ENCODE peak calls at places on chromosomes 3 and 15, in five cellular contexts. D is heart left ventricle, C is Peyer's patch, U is HCT116, E is HepG2. Y is an unnamed sample.

GRCh38 chr15:65089206-65089824 is 12.8 kb downstream of the KBTBD13 start:
- DNase-seq in D (no peak), C (no peak), U (no peak), E (peak), Y (peak)

GRCh38 chr3:149339931-149340309 is 6.5 kb upstream of the TM4SF18 start:
- DNase-seq in D (peak), C (no peak), U (peak), E (peak), Y (peak)

GRCh38 chr3:27533718-27534578 is 49.8 kb upstream of the SLC4A7 start:
- DNase-seq in D (peak), C (no peak), U (peak), E (peak), Y (peak)

GRCh38 chr3:59300727-59301134 is 250.9 kb upstream of the CFAP20DC start:
- DNase-seq in D (no peak), C (no peak), U (no peak), E (no peak), Y (no peak)

GRCh38 chr3:10192953-10193691 is 28.4 kb downstream of the IRAK2 start:
- DNase-seq in D (no peak), C (no peak), U (no peak), E (peak), Y (peak)

GRCh38 chr3:29291262-29291981 is 10.6 kb downstream of the RBMS3 start:
- DNase-seq in D (no peak), C (no peak), U (no peak), E (peak), Y (no peak)

GRCh38 chr15:69729167-69729748 is 276.6 kb downstream of the RPLP1 start:
- DNase-seq in D (peak), C (peak), U (peak), E (no peak), Y (peak)

GRCh38 chr15:77035999-77036471 is 34.9 kb downstream of the TSPAN3 start:
- DNase-seq in D (no peak), C (peak), U (no peak), E (no peak), Y (no peak)

GRCh38 chr15:62063851-62064635 is 2.7 kb upstream of the C2CD4A start:
- DNase-seq in D (no peak), C (no peak), U (no peak), E (no peak), Y (no peak)

GRCh38 chr15:96342143-96342466 is 11.6 kb downstream of the NR2F2 start:
- DNase-seq in D (no peak), C (no peak), U (no peak), E (no peak), Y (no peak)

GRCh38 chr15:95626501-95627361 is 703.8 kb upstream of the NR2F2 start:
- DNase-seq in D (no peak), C (no peak), U (no peak), E (no peak), Y (no peak)

GRCh38 chr3:172516318-172517214 is 6.7 kb downstream of the TNFSF10 start:
- DNase-seq in D (peak), C (peak), U (no peak), E (no peak), Y (peak)

GRCh38 chr15:41930221-41930866 is 36.5 kb upstream of the SPTBN5 start:
- DNase-seq in D (no peak), C (peak), U (peak), E (peak), Y (peak)

DNA sequence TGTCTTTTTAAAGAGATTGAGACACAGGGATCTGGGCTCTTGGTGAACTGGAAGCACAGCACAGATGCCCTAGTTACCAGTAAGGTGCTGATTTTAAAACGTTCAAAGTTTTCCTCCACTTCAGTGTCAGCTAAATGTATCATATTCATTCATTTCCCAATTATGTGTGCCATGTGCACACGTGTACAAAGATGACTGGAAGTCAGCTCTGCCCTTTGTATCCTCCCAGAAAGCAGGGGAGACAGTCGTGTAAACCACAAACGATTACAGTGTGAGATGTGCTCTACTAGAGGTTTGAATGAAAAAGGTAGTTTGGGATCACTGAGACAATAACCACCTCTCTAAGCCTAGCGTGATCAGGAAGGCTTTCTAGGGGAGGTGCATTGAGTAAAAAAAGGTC is 760 bp downstream of the ZKSCAN7 start:
- DNase-seq in D (no peak), C (no peak), U (no peak), E (peak), Y (no peak)
- H3K27ac ChIP-seq in D (peak), C (no peak), U (no peak), E (peak), Y (no peak)

DNA sequence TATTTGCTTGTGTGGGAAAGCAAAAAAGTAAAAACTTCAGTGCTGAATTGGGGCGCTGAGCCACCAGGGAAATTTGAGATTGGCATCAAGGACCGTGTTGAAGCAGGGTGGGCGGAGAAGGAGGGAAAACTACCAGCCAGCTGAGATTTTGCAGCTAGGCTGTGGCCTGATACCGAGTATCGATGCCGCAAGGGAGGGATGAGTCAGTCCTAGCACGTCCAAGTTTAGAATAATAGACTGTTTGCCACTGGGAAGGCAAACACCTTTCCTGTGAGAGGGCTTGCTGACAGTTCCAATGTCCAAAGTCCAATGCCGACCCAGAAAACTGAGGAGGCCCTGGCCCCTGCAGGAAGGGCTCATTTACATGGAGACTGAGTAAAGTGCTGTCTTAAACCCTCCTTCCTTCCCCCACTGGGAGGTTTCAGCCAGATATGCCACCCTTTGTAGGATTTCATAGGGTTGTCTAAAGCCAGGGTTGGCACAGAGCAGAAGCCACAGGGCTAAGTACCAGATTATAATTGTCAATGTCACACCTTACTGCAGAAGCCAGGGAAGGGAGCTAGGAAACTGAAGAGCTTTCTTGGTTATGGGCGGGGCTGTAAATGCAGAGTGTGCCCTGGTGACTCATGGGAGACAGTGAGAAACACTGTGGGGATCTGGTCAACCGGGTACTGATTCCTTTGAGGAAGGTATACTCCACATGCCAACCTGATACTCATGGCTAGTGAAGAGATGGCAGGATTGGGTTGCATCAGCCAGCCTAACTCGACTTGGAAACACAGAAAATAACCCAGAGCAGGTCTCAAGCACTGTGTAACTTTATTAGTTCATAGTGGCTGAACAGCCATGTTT is 28.4 kb upstream of the PIK3CB start:
- DNase-seq in D (no peak), C (peak), U (peak), E (peak), Y (peak)
- TF ChIP-seq POLR2A in D (no peak), C (no peak), U (peak), E (peak), Y (no peak)

DNA sequence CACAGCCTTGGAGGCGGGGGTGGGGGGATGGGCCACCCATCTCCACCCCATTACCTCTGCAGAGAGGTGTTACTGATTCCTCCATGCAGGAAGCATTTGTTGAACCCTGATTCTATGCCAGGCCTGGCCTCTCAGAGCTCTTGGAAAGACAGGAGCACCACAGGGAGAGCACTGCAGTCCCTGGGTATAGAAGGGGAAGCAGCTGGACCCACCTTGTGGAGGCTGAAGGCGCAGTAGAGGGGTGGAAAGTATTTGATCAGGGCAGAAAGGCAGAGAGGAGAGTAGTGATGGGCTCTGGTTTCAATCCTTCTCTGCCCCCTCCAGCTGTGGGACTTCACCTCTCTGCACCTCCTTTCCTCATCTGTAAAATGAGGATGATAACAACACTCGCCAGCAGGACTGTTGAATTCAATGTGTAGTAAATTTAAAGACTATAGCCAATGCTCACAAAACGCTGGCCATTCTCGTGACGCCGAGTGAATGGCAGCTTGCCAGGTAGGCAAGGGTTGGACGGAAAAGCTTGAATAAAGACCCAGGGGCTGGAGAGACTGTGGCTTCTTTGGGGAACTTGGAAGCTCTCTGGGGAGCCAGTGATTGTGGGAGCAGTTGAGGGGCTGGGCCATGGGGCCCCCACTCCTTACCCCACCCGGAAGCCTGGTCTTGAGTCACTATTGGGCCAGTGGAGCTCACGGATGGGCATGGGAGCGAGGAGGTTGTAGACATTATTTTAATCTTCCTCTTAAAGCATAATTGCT is 8.0 kb upstream of the CCDC33 start:
- DNase-seq in D (no peak), C (no peak), U (no peak), E (no peak), Y (no peak)
- H3K27ac ChIP-seq in D (peak), C (no peak), U (no peak), E (no peak), Y (no peak)

DNA sequence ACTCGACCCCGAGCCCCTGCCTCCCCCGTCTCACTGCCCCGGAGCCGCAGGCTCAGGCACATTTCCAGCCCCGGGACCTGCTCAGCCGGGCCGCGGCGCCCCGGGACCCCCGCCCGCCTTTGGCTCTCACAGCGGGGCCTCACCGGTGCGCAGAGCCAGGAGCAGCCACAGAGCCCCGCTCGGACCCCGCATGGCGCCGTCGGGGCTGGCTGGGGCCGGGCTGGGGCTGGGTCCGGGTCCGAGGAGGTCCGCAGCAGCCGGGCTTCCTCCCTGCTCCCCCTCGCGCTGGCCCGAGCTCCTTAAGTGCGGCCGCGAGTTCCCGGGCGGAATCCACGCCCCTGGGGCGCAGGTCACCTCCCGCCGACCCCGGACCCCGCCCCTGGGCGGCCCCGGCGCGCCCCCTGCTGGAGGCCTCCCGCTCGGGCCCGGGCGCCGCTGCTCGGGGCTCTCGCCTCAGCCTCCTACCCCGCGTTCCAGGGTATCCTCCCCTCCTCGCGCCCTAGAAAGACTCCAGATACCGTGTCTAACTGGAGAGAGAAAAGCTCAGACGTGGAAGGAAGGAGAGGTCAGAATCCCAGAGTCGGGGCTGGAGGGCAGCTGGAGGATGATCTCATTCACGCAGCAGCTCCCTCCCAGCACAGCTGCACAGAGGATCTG is at the start of gene MELTF:
- DNase-seq in D (peak), C (peak), U (no peak), E (peak), Y (peak)
- TF ChIP-seq POLR2A in D (no peak), C (peak), U (no peak), E (peak), Y (no peak)

GRCh38 chr3:58120075-58120812 is 90.5 kb downstream of the DNASE1L3 start:
- DNase-seq in D (no peak), C (no peak), U (no peak), E (no peak), Y (peak)

GRCh38 chr3:58117561-58118305 is 93.0 kb downstream of the DNASE1L3 start:
- DNase-seq in D (peak), C (no peak), U (no peak), E (no peak), Y (peak)

GRCh38 chr3:58116985-58117384 is 93.8 kb downstream of the DNASE1L3 start:
- DNase-seq in D (no peak), C (no peak), U (no peak), E (no peak), Y (no peak)

GRCh38 chr3:58119221-58119620 is 91.6 kb downstream of the DNASE1L3 start:
- DNase-seq in D (no peak), C (no peak), U (no peak), E (no peak), Y (no peak)

GRCh38 chr3:58116161-58116955 is 94.4 kb downstream of the DNASE1L3 start:
- DNase-seq in D (no peak), C (no peak), U (no peak), E (no peak), Y (no peak)
- H3K27ac ChIP-seq in D (peak), C (peak), U (no peak), E (no peak), Y (peak)

DNA sequence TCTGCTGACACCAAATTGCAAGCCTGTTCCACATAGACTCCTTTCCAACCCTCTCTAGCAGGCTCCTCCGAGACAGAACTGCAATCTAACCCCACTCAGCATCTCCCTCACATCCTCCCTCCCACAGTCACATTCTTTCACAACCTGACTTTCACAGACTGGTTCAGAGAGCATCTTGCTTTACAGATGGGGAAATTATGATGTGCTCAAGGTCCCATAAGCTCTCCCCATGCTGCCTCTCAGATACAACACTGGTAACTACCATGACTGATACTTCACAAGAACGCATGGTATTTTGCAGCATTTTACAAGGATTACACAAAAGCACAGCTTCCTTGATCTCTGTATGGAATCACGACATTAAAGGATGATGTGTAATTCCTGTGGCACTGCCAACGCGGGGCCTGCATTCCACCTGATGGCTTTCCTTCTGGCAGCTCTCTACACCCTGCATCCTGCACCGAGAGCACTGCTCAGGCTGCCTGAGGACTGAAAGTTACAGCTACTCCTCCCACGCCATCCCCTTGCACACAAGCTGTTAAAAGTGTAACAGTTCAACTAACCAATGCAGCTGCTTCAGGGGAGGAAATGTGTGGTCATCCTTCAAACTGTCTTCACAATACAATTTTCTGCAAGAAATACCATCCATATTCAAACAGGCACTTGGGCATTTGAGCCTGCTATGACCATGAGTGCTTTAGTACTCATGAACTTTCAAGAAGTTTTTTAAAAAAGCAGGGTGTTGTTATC is 27.6 kb downstream of the TBC1D2B start:
- DNase-seq in D (no peak), C (no peak), U (no peak), E (no peak), Y (no peak)
- TF ChIP-seq POLR2A in D (no peak), C (no peak), U (no peak), E (no peak), Y (no peak)

GRCh38 chr3:167167491-167167890 is 212.6 kb downstream of the ZBBX start:
- DNase-seq in D (no peak), C (no peak), U (no peak), E (no peak), Y (no peak)
- H3K27ac ChIP-seq in D (peak), C (no peak), U (no peak), E (no peak), Y (no peak)

GRCh38 chr3:141201122-141201521 is 30.5 kb upstream of the PXYLP1 start:
- DNase-seq in D (no peak), C (no peak), U (no peak), E (no peak), Y (no peak)
- TF ChIP-seq POLR2A in D (no peak), C (no peak), U (no peak), E (no peak), Y (no peak)

GRCh38 chr15:71332605-71333004 is 217.3 kb downstream of the THSD4 start:
- DNase-seq in D (no peak), C (no peak), U (no peak), E (no peak), Y (no peak)
- H3K27ac ChIP-seq in D (peak), C (peak), U (no peak), E (no peak), Y (no peak)

Y was measured in adrenal gland.